ENCODE peak calls at places on chromosomes 13 and 19, in ten cellular contexts. W is kidney; O is CD8-positive, alpha-beta T cell; G is thyroid gland; V is colonic mucosa; T is brain microvascular endothelial cell; J is stomach; A is nephron progenitor cell; U is neural crest cell; P is AG04450. M is an unnamed sample.

GRCh38 chr19:56108447-56109195 is 12.5 kb downstream of the ZNF787 start:
- DNase-seq in T (no peak), G (peak), J (peak), V (no peak), A (no peak), O (no peak), P (no peak), W (no peak), U (no peak), M (no peak)

GRCh38 chr13:110015253-110015652 is 228.9 kb upstream of the IRS2 start:
- DNase-seq in W (no peak), G (peak), A (no peak), T (no peak), U (no peak), V (no peak), P (no peak), J (peak), O (no peak), M (no peak)

GRCh38 chr13:92941167-92941566 is 285.4 kb upstream of the GPC6 start:
- DNase-seq in A (no peak), G (no peak), U (no peak), T (no peak), V (no peak), P (no peak), J (no peak), O (no peak), W (no peak), M (no peak)

GRCh38 chr13:44159633-44160279 is 213.9 kb upstream of the SERP2 start:
- DNase-seq in A (no peak), W (no peak), T (no peak), O (no peak), U (no peak), P (no peak), J (no peak), V (no peak), G (no peak), M (no peak)

GRCh38 chr13:50829896-50830295 is 13.6 kb downstream of the DLEU7 start:
- DNase-seq in G (no peak), V (no peak), J (no peak), P (no peak), A (no peak), O (no peak), U (no peak), T (no peak), W (no peak), M (no peak)

GRCh38 chr19:3292958-3293529 is 68.6 kb downstream of the CELF5 start:
- DNase-seq in A (no peak), O (no peak), W (no peak), T (no peak), G (no peak), V (peak), U (no peak), P (no peak), J (peak), M (no peak)

GRCh38 chr13:85497652-85498051 is 301.6 kb downstream of the SLITRK6 start:
- DNase-seq in G (no peak), A (no peak), J (no peak), O (no peak), W (no peak), P (peak), U (no peak), V (no peak), T (peak), M (no peak)

GRCh38 chr13:113548171-113548641 is 36.3 kb upstream of the TFDP1 start:
- DNase-seq in U (no peak), P (no peak), A (peak), O (no peak), J (no peak), T (no peak), W (peak), G (peak), V (peak), M (peak)

GRCh38 chr19:7861619-7862412 is 12.4 kb downstream of the PRR36 start:
- DNase-seq in A (no peak), U (no peak), W (peak), O (no peak), V (no peak), G (no peak), T (no peak), P (no peak), J (no peak), M (peak)

GRCh38 chr19:48967346-48968178 is 2.5 kb downstream of the FTL start:
- DNase-seq in W (no peak), V (no peak), J (no peak), T (no peak), O (no peak), G (peak), P (no peak), A (no peak), U (no peak), M (no peak)

GRCh38 chr19:48654299-48655059 is 8.5 kb upstream of the CA11 start:
- DNase-seq in J (no peak), W (no peak), G (no peak), U (no peak), T (no peak), P (no peak), V (no peak), A (no peak), O (no peak), M (no peak)

GRCh38 chr13:20400774-20401173 is 124.9 kb downstream of the CRYL1 start:
- DNase-seq in J (peak), O (no peak), W (no peak), V (no peak), A (no peak), G (no peak), U (no peak), T (no peak), P (peak), M (no peak)

GRCh38 chr19:48674216-48674809 is 1.5 kb upstream of the NTN5 start:
- DNase-seq in O (no peak), T (no peak), G (no peak), U (no peak), J (no peak), A (no peak), W (no peak), P (no peak), V (no peak), M (no peak)

GRCh38 chr13:98223741-98224140 is 46.7 kb upstream of the RNF113B start:
- DNase-seq in A (no peak), W (no peak), G (peak), T (no peak), V (no peak), O (no peak), U (no peak), J (no peak), P (no peak), M (no peak)

GRCh38 chr19:58409010-58409790 is 751 bp downstream of the ZNF584 start:
- DNase-seq in W (no peak), O (no peak), T (no peak), P (no peak), G (no peak), U (no peak), V (no peak), J (no peak), A (peak), M (no peak)

GRCh38 chr13:51811920-51812328 is 8.0 kb upstream of the DHRS12 start:
- DNase-seq in J (no peak), O (no peak), W (no peak), T (no peak), G (no peak), P (no peak), V (no peak), U (no peak), A (no peak), M (no peak)

GRCh38 chr13:73602295-73602694 is 531.9 kb downstream of the KLF12 start:
- DNase-seq in J (no peak), U (no peak), O (no peak), W (no peak), G (no peak), P (no peak), V (no peak), A (no peak), T (peak), M (no peak)

GRCh38 chr19:33759356-33759755 is 37.3 kb upstream of the KCTD15 start:
- DNase-seq in V (no peak), W (no peak), J (no peak), U (no peak), P (no peak), T (no peak), O (no peak), A (no peak), G (no peak), M (no peak)

GRCh38 chr19:3643592-3644313 is 17.2 kb upstream of the CACTIN start:
- DNase-seq in P (no peak), A (no peak), O (no peak), W (no peak), U (no peak), V (no peak), J (no peak), G (no peak), T (no peak), M (no peak)

GRCh38 chr13:85853161-85853894 is 54.1 kb upstream of the SLITRK6 start:
- DNase-seq in P (no peak), W (peak), V (no peak), U (no peak), J (no peak), O (no peak), T (no peak), A (no peak), G (no peak), M (no peak)

GRCh38 chr19:39223703-39224279 is 19.7 kb upstream of the SYCN start:
- DNase-seq in U (no peak), V (no peak), G (no peak), P (no peak), O (no peak), W (no peak), A (peak), J (no peak), T (peak), M (no peak)

GRCh38 chr19:18224525-18225354 is 1.5 kb downstream of the PDE4C start:
- DNase-seq in P (peak), V (peak), O (peak), W (peak), G (peak), A (peak), T (peak), J (peak), U (peak), M (peak)

GRCh38 chr19:19461671-19462622 is 53.4 kb downstream of the TSSK6 start:
- DNase-seq in T (no peak), A (peak), G (peak), O (no peak), V (peak), U (peak), W (peak), J (peak), P (no peak), M (peak)

GRCh38 chr13:28637714-28638355 is 21.1 kb upstream of the POMP start:
- DNase-seq in W (no peak), P (no peak), O (no peak), G (no peak), V (no peak), J (no peak), A (no peak), U (no peak), T (peak), M (no peak)

GRCh38 chr19:403221-404036 is 5.5 kb downstream of the C2CD4C start:
- DNase-seq in W (peak), J (no peak), T (no peak), G (no peak), A (no peak), O (no peak), V (no peak), P (no peak), U (no peak), M (peak)

GRCh38 chr19:3366761-3367571 is 583 bp downstream of the NFIC start:
- DNase-seq in W (peak), A (peak), G (peak), J (no peak), T (no peak), V (peak), P (no peak), U (no peak), O (no peak), M (no peak)

GRCh38 chr13:96966415-96967102 is 27.7 kb downstream of the OXGR1 start:
- DNase-seq in U (no peak), P (no peak), O (no peak), V (no peak), J (no peak), G (no peak), T (no peak), A (no peak), W (no peak), M (no peak)

GRCh38 chr13:96960379-96960778 is 33.9 kb downstream of the OXGR1 start:
- DNase-seq in O (no peak), J (no peak), U (no peak), T (no peak), G (no peak), P (no peak), W (no peak), V (no peak), A (no peak), M (no peak)

GRCh38 chr13:96967248-96967745 is 27.0 kb downstream of the OXGR1 start:
- DNase-seq in V (no peak), J (no peak), W (no peak), U (no peak), T (no peak), A (no peak), G (no peak), O (no peak), P (no peak), M (no peak)

GRCh38 chr13:96968027-96968426 is 26.2 kb downstream of the OXGR1 start:
- DNase-seq in U (no peak), V (no peak), P (no peak), G (no peak), W (no peak), A (no peak), J (no peak), T (no peak), O (no peak), M (no peak)

DNA sequence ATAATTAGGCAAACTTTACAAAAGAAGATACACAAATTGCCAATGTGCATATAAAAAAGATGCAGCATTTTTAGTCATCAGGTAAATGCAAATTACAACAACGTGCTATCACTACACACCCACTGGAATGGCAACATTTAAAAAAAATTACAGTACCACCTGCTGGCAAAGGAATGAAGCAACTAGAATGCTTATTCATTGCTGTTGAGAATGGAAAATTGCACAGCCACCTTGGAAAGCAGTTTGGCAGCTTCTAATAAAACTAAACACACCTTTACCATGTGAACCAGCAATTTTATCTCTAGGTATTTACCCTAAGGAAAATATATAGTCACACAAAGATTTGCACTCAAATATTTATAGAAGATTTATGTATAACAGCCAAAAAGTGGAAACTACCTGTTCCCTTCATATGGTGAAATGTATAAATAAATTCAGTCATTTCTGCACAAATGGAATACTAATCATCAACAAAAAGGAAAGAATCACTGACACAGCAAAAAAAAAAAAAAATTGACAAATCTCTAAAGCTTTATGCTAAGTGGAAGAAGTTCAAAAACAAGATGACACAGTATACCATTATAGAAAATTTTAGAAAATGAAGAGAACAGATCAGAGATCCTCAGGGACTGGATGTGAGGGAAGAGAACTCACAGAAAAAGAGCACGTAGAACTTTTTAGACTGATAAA is 30.3 kb downstream of the OXGR1 start:
- DNase-seq in G (no peak), W (no peak), V (no peak), O (no peak), U (no peak), J (no peak), P (no peak), A (no peak), T (no peak), M (no peak)
- TF ChIP-seq CTCF in G (no peak), W (no peak), V (no peak), O (no peak), U (no peak), J (no peak), P (no peak), A (no peak), T (no peak), M (peak)

DNA sequence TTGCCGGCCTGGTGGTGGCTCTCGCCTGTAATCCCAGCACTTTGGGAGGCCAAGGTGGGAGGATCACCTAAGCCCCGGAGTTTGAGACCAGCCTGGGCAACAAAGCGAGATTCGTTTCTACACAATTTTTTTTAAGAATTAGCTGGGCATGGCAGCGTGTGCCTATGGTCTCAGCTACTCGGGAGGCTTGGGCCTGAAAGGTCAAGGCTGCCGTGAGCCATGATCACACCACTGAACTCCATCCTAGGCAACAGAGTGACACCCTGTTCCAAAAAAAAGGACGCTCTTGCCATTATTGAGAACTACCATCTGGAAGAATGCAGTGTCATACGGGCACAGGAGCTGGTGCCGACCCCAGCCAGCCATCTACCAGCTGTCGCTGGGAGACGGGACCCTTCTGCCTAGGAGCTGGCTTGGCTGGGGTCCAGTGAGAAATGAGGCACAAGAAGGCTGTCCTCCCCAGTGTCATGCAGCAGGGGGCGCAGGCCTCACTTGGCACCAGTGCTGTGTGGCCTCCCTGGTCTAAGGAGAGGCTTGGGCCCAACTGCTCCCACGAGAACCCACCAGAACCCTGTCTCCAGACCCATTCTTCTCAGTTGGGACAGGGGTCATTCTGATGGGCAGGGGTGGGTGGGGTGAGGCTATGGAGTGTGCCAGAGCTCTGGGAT is 12.2 kb upstream of the RELB start:
- DNase-seq in W (peak), G (peak), P (peak), V (peak), T (peak), J (peak), O (peak), U (peak), A (peak), M (no peak)
- TF ChIP-seq CTCF in W (peak), G (no peak), P (peak), V (peak), T (peak), J (no peak), O (peak), U (peak), A (peak), M (peak)

GRCh38 chr19:13100871-13101589 is 1.6 kb downstream of the LYL1 start:
- DNase-seq in U (no peak), G (no peak), O (no peak), V (no peak), J (no peak), A (no peak), W (no peak), P (no peak), T (no peak), M (peak)
- TF ChIP-seq CTCF in U (peak), G (no peak), O (no peak), V (no peak), J (no peak), A (peak), W (peak), P (peak), T (peak), M (peak)

DNA sequence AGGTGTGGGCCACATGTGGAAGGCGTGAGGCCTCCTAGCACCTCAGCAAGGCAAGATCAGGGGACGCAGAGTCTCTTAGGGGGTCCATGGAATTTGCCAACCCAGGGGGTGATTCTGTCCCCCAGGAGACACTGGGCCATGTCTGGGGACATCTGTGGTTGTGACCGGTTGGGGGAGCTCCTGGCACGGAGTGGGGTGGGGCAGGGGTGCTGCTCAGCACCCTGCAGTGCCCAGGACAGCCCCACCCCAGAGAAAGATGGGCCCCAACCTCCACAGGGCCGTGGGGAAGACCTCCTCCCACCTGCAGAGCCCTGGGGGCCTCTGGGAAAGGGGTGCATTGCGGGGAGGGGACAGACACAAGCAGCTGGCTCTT is 4.0 kb downstream of the MKNK2 start:
- DNase-seq in G (no peak), W (no peak), P (no peak), A (no peak), J (no peak), O (no peak), T (no peak), V (no peak), U (no peak), M (no peak)
- TF ChIP-seq CTCF in G (no peak), W (no peak), P (no peak), A (no peak), J (no peak), O (no peak), T (no peak), V (no peak), U (no peak), M (no peak)

GRCh38 chr13:65642301-65642700 is 1587.8 kb downstream of the PCDH9 start:
- DNase-seq in J (no peak), T (no peak), P (no peak), G (no peak), W (no peak), V (no peak), U (no peak), O (no peak), A (no peak), M (no peak)
- TF ChIP-seq CTCF in J (no peak), T (no peak), P (no peak), G (no peak), W (no peak), V (no peak), U (no peak), O (no peak), A (no peak), M (no peak)

M was measured in chondrocyte.